ENCODE peak calls at places on chromosomes 5 and 9, in eight cellular contexts. P is ovary, M is adrenal gland, N is endothelial cell of umbilical vein, B is uterus, Z is HCT116, X is transverse colon, T is prostate gland. V is an unnamed sample.

GRCh38 chr9:135156525-135157510 is 69.3 kb downstream of the OLFM1 start:
- DNase-seq in Z (peak), P (peak), T (peak), X (peak), M (peak), N (peak), B (peak), V (peak)

GRCh38 chr9:86912210-86912609 is 35.1 kb downstream of the GAS1 start:
- DNase-seq in B (no peak), T (no peak), P (no peak), X (no peak), M (no peak), Z (no peak), N (no peak), V (no peak)

GRCh38 chr5:68373050-68373449 is 157.5 kb downstream of the PIK3R1 start:
- DNase-seq in Z (no peak), T (no peak), N (no peak), P (no peak), X (no peak), B (no peak), M (no peak), V (no peak)

GRCh38 chr9:37381094-37381741 is 41.3 kb upstream of the GRHPR start:
- DNase-seq in B (no peak), T (no peak), P (no peak), M (peak), X (no peak), Z (no peak), N (no peak), V (peak)

GRCh38 chr5:153714732-153715287 is 224.3 kb downstream of the GRIA1 start:
- DNase-seq in N (no peak), P (no peak), T (no peak), B (no peak), X (no peak), M (no peak), Z (no peak), V (no peak)

GRCh38 chr5:87121315-87122170 is 146.1 kb upstream of the RASA1 start:
- DNase-seq in M (peak), B (no peak), N (peak), X (peak), P (no peak), T (no peak), Z (peak), V (no peak)

GRCh38 chr5:180825768-180826525 is 23.3 kb upstream of the MGAT1 start:
- DNase-seq in P (no peak), B (no peak), X (peak), Z (no peak), M (peak), N (peak), T (peak), V (no peak)

GRCh38 chr9:35996358-35996970 is 38.5 kb upstream of the OR2S2 start:
- DNase-seq in M (no peak), X (no peak), P (no peak), T (no peak), Z (no peak), N (no peak), B (no peak), V (no peak)

GRCh38 chr5:143676794-143677193 is 135.2 kb upstream of the HMHB1 start:
- DNase-seq in P (no peak), M (no peak), Z (no peak), X (no peak), T (no peak), B (no peak), N (no peak), V (no peak)

GRCh38 chr5:95901676-95902646 is 59.7 kb downstream of the ELL2 start:
- DNase-seq in X (no peak), N (peak), M (no peak), B (no peak), P (no peak), T (no peak), Z (peak), V (no peak)

GRCh38 chr5:145506451-145506850 is 328.7 kb downstream of the PRELID2 start:
- DNase-seq in N (no peak), M (no peak), B (no peak), X (no peak), P (no peak), Z (no peak), T (no peak), V (no peak)

DNA sequence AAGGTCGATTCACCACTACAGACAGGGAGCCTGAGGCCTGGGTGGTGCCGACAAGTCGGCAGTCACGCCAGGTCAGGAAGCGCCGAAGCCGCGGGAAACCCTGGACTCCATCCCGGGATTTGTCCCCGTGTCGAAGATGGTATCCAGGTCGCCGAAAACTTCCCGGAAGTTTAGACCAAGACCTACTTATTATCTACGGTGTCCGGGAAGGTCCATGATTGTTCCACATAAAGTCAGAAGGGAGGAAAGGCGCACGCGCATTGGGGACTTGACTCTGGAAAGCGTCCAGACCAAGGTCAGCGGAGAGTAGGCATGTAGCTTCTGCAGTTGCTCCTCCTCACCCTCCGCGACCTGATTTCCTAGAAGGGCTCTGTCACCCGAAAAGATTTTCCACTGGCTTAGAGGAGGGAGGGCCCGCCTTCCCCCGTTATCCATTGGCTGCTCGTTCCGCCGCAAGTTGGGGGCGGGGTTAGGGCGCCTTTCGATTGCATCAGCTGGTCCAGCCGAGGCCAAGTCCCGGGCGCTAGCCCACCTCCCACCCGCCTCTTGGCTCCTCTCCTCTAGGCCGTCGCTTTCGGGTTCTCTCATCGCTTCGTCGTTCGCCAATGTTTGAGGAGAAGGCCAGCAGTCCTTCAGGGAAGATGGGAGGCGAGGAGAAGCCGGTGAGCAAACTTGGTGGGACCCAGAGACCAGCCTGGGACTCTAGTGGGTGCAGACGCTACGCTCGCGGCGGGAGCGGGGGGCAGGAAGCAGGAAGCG is at the start of gene TARS1:
- DNase-seq in Z (peak), P (peak), B (peak), T (peak), X (peak), M (peak), N (peak), V (peak)
- TF ChIP-seq POLR2A in Z (peak), P (peak), B (peak), T (peak), X (peak), M (peak), N (peak), V (no peak)

GRCh38 chr5:140213370-140213983 is 38.5 kb downstream of the CYSTM1 start:
- DNase-seq in M (no peak), X (no peak), T (no peak), N (no peak), P (no peak), B (no peak), Z (no peak), V (no peak)

GRCh38 chr5:140214831-140215230 is 39.8 kb downstream of the CYSTM1 start:
- DNase-seq in B (no peak), T (no peak), Z (no peak), P (no peak), M (no peak), X (peak), N (no peak), V (no peak)

GRCh38 chr5:140219068-140219971 is 44.3 kb downstream of the CYSTM1 start:
- DNase-seq in Z (no peak), T (no peak), P (no peak), X (no peak), B (no peak), N (no peak), M (peak), V (no peak)

GRCh38 chr5:140217299-140218026 is 42.5 kb downstream of the CYSTM1 start:
- DNase-seq in T (no peak), B (no peak), Z (no peak), M (no peak), P (no peak), N (no peak), X (no peak), V (no peak)

GRCh38 chr5:140216468-140217074 is 41.6 kb downstream of the CYSTM1 start:
- DNase-seq in B (no peak), M (no peak), T (no peak), Z (no peak), P (no peak), X (no peak), N (peak), V (no peak)
- H3K4me3 ChIP-seq in B (no peak), M (no peak), T (no peak), Z (no peak), P (no peak), X (no peak), N (no peak), V (no peak)

DNA sequence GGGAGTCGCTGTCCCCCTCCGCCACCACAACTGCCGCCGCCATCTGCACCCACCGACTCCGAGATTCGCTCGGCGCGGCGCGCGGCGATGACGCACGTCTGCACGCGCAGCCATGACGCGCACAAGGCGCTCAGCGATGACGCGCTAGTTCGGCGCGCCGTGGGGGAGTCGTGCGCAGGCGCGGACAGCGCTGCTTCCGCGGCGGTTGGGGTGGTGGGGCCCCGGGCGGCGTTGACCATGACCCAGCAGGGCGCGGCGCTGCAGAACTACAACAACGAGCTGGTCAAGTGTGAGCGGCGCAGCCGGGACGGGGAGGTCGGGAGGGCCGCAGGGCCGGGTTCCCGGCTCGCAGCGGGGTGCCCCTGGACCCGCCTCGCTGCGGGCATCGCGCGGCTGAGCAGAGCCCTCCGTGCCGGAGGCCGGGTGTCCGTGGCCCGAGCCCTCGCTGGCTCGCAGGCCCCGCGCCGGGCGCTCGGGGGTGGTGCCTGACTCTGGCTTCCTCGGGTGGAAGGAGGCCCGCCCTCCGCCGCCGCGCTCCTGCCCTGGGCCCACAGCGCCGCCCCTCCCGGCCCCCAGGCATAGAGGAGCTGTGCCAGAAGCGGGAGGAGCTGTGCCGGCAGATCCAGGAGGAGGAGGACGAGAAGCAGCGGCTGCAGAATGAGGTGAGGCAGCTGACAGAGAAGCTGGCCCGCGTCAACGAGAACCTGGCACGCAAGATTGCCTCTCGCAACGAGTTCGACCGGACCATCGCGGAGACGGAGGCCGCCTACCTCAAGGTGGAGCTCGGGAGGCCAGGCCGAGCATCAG is at the start of the genes ANAPC2 and SSNA1:
- DNase-seq in M (peak), T (peak), X (peak), Z (peak), B (peak), N (peak), P (peak), V (peak)
- TF ChIP-seq POLR2A in M (peak), T (peak), X (peak), Z (peak), B (peak), N (peak), P (peak), V (peak)

DNA sequence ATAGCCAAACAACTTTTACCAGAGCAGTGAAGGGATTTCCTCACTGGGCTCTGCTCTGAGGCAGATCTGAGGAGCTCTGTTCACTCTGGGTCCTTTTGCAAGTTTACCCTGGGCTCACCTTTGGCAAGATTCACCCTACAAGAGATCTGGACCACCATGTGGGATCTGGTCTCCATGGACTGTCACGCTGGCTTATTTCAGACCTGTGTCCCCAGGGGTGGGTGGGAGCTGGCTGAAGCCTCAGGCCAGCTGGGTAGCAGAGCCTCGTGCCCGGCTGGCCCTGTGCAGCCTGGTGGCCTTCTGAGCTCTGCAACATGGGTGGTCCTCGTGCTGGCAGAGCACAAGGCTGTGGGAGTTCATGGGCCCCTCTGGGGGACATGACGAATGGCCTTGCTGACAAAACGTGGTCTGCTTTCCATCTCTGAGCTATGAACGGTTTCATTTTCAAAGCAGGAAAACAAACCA is 539.8 kb downstream of the CCDC171 start:
- DNase-seq in T (no peak), N (no peak), M (no peak), X (no peak), Z (no peak), P (peak), B (peak), V (peak)
- H3K4me3 ChIP-seq in T (no peak), N (no peak), M (no peak), X (no peak), Z (no peak), P (no peak), B (no peak), V (no peak)

V was measured in testis.